ENCODE peak calls at places on chromosomes 13 and 19, in seven cellular contexts. M, U, F, Z, C, A and S are unnamed samples.

GRCh38 chr13:23440821-23441608 is 7.5 kb upstream of the SACS start:
- DNase-seq in F (no peak), M (no peak), A (no peak), U (peak; percentile 15), C (no peak), Z (no peak), S (no peak)

GRCh38 chr19:38842439-38843174 is 7.2 kb downstream of the HNRNPL start:
- DNase-seq in C (no peak), A (no peak), F (no peak), Z (no peak), U (no peak), M (no peak), S (no peak)

GRCh38 chr19:53786744-53787143 is 37.4 kb downstream of the NLRP12 start:
- DNase-seq in F (no peak), A (no peak), Z (no peak), U (no peak), C (no peak), M (no peak), S (no peak)

GRCh38 chr13:53127378-53127777 is 98.8 kb downstream of the OLFM4 start:
- DNase-seq in Z (no peak), A (no peak), U (no peak), F (no peak), C (no peak), M (peak; percentile 38), S (no peak)

GRCh38 chr13:26881154-26881553 is 120.6 kb upstream of the GPR12 start:
- DNase-seq in C (no peak), Z (no peak), A (no peak), F (peak; percentile 16), M (no peak), U (peak; percentile 47), S (no peak)

GRCh38 chr13:35879111-35879510 is 252.1 kb downstream of the DCLK1 start:
- DNase-seq in M (no peak), A (no peak), C (no peak), F (no peak), U (no peak), Z (no peak), S (no peak)

GRCh38 chr19:46955114-46955812 is 64.4 kb upstream of the NPAS1 start:
- DNase-seq in A (peak; percentile 63), M (no peak), F (no peak), C (no peak), U (peak; percentile 52), Z (no peak), S (no peak)

GRCh38 chr19:38502410-38503143 is 69.1 kb downstream of the RYR1 start:
- DNase-seq in U (no peak), A (no peak), C (no peak), Z (no peak), M (no peak), F (no peak), S (no peak)

GRCh38 chr13:98549006-98549727 is 27.7 kb downstream of the STK24 start:
- DNase-seq in Z (no peak), C (no peak), F (peak; percentile 66), U (peak; percentile 98), A (peak; percentile 99), M (no peak), S (no peak)

GRCh38 chr13:20174656-20175405 is 14.0 kb upstream of the GJA3 start:
- DNase-seq in C (peak; percentile 53), F (peak; percentile 97), Z (peak; percentile 54), M (peak; percentile 76), U (peak; percentile 99), A (peak; percentile 91), S (no peak)

GRCh38 chr13:48829536-48829935 is 146.2 kb upstream of the FNDC3A start:
- DNase-seq in C (no peak), F (no peak), Z (no peak), A (no peak), U (no peak), M (no peak), S (no peak)

GRCh38 chr19:41940443-41941409 is 12.5 kb upstream of the ERFL start:
- DNase-seq in U (no peak), C (no peak), Z (no peak), A (peak; percentile 33), F (no peak), M (no peak), S (no peak)

GRCh38 chr13:113124211-113125025 is 1.8 kb downstream of the F10 start:
- DNase-seq in A (no peak), U (no peak), M (no peak), Z (no peak), F (no peak), C (no peak), S (no peak)

GRCh38 chr13:23434431-23434830 is 929 bp upstream of the SACS start:
- DNase-seq in Z (no peak), F (no peak), M (no peak), C (no peak), A (no peak), U (no peak), S (no peak)

GRCh38 chr19:45501730-45502014 is 3.4 kb downstream of the PPM1N start:
- DNase-seq in A (no peak), F (no peak), Z (peak; percentile 55), M (no peak), U (no peak), C (no peak), S (no peak)

GRCh38 chr13:42398542-42398941 is 126.6 kb downstream of the AKAP11 start:
- DNase-seq in U (no peak), Z (no peak), M (no peak), C (no peak), A (peak; percentile 84), F (no peak), S (no peak)

GRCh38 chr13:26721251-26721939 is 39.2 kb downstream of the GPR12 start:
- DNase-seq in A (no peak), M (no peak), U (no peak), F (no peak), Z (no peak), C (no peak), S (no peak)

DNA sequence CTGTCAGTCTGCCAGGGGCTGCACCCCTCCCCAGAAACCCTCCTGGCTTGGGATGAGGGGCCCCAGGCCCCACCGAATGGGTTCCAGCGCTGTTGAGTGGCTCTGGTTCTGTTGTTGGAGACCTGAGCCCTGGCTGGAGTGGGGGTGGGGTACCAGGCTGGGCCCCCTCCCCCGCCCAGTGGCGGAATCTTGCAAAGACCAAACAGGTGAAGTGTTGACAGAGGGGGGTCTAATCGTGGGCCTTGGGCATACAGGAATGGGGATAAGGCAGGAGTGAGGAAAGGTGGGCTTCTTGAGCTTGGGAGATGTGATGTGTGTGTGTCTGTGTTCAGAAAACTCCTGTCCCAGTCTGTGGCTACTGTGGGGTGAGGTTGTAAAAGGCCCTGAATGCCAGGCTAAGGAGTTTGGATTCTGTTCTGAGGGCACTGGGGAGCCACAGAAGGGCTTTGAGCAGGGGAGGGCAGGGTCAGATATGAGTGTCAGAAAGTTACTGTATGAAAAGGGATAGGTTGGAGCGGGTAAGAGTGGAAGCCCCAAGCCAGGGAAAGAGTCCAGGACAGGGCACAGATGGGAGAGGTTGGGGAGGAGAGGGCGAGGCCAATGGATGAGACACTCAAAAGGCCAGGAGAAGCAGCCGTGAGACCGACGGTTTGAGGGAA is at the start of gene HIPK4:
- DNase-seq in F (no peak), U (no peak), Z (no peak), C (no peak), M (no peak), A (no peak), S (no peak)
- H3K4ac ChIP-seq in F (no peak within 1 kb of the TSS), U (no peak within 1 kb of the TSS), Z (no peak within 1 kb of the TSS), C (no peak within 1 kb of the TSS), M (no peak within 1 kb of the TSS), A (no peak within 1 kb of the TSS), S (peak within 1 kb of the TSS; percentile 84)

GRCh38 chr19:32822916-32823746 is 46.4 kb downstream of the SLC7A9 start:
- DNase-seq in C (no peak), A (no peak), U (no peak), M (peak; percentile 27), F (no peak), Z (no peak), S (no peak)

GRCh38 chr19:32824906-32825608 is 44.5 kb downstream of the SLC7A9 start:
- DNase-seq in A (no peak), C (no peak), M (peak; percentile 30), F (peak; percentile 15), Z (no peak), U (no peak), S (peak; percentile 33)

GRCh38 chr19:32823747-32824102 is 45.8 kb downstream of the SLC7A9 start:
- DNase-seq in F (no peak), U (no peak), M (no peak), A (no peak), Z (no peak), C (no peak), S (no peak)

GRCh38 chr19:32828139-32828538 is 41.4 kb downstream of the SLC7A9 start:
- DNase-seq in F (peak; percentile 15), C (no peak), A (no peak), U (no peak), M (peak; percentile 62), Z (no peak), S (no peak)

GRCh38 chr19:32824136-32824835 is 45.3 kb downstream of the SLC7A9 start:
- DNase-seq in F (no peak), C (no peak), Z (no peak), U (no peak), M (peak; percentile 30), A (no peak), S (no peak)
- H3K18ac ChIP-seq in F (no peak overlapping the region), C (peak overlapping the region; percentile 56), Z (no peak overlapping the region), U (no peak overlapping the region), M (no peak overlapping the region), A (no peak overlapping the region), S (peak overlapping the region; percentile 31)

DNA sequence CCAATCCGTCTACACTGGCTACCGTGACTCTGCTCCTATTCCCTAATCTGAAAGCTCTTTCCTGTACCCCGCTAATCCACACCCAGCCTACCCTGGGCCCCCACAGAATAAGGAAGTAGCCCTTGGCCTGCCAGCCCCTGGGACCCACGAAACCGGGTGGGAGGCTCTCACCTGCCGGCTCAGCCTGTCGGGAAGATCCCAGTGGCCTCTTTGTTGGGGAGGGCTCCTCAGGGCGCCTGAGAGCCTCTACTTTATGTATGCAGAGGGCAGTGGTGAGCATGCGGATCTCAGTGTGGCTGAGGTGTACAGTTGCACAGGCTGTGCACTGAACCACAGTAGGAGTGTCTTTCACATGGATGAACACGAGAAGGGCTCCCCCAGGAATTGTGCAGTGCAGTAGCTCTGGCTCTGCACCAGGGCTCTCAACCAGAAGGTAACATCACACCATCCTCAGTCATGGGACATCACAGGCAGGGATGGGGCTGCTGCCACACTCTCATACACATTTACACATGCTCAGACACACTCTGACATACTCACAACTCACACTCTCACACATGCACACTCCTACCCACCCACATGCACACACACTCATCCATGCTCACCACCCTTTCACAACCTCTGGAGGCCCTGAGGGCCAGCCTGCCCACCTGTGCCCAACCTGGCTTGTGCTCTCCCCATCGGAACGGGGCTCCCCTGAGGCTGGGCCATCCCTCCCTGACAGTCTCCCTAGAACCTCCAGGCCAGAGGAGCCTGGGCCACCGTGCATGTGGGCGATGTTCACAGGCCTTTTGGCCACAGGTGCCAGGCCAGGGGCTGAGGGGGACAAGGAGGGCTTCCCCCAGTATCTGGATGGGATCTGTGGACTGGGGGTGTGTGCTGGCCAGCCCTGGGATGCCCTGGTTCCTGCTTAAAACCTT is 135.0 kb downstream of the URI1 start:
- DNase-seq in U (no peak), M (no peak), Z (no peak), C (no peak), A (no peak), F (no peak), S (no peak)
- H2AK5ac ChIP-seq in U (no peak overlapping the region), M (no peak overlapping the region), Z (no peak overlapping the region), C (no peak overlapping the region), A (no peak overlapping the region), F (no peak overlapping the region), S (peak overlapping the region; percentile 64)

DNA sequence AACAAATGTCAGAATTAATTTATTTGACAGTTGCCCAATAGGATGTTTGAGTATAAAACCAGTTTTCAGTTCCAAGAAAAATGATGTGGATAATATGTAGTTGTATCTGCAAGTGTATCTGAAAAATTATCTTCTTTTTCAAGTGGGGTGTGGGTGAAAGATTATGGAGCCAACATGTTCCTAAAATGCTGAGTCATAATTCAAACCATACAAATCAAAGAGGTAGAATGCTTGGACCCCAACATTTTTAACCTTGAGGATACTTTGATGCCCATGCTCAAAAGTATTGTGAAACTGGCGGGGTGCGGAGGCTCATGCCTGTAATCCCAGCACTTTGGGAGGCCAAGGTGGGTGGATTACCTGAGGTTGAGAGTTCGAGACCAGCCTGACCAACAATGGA is 54.0 kb upstream of the ZNF724 start:
- DNase-seq in M (no peak), F (no peak), Z (no peak), C (no peak), U (no peak), A (no peak), S (no peak)
- H3K4ac ChIP-seq in M (no peak overlapping the region), F (no peak overlapping the region), Z (no peak overlapping the region), C (no peak overlapping the region), U (no peak overlapping the region), A (no peak overlapping the region), S (no peak overlapping the region)